ENCODE peak calls at places on chromosomes 11 and 22, in seven cellular contexts. S is CD4-positive, alpha-beta T cell; D is T-helper 2 cell; Y is HCT116; E is NCI-H1092; O is NCI-H2029; A is HuH-7. M is an unnamed sample.

GRCh38 chr11:108938604-108939003 is 273.7 kb downstream of the DDX10 start:
- DNase-seq in S (no peak), D (no peak), Y (no peak), E (no peak), O (no peak), A (no peak), M (no peak)

GRCh38 chr11:46999217-46999616 is 62.7 kb downstream of the CSTPP1 start:
- DNase-seq in S (no peak), D (no peak), Y (no peak), E (no peak), O (no peak), A (no peak), M (no peak)

GRCh38 chr22:42930810-42931420 is 73.8 kb upstream of the ARFGAP3 start:
- DNase-seq in S (no peak), D (no peak), Y (peak; percentile 46), E (no peak), O (peak; percentile 79), A (no peak), M (no peak)

GRCh38 chr11:82634091-82634490 is 99.6 kb downstream of the FAM181B start:
- DNase-seq in S (no peak), D (no peak), Y (no peak), E (no peak), O (no peak), A (no peak), M (no peak)

GRCh38 chr11:60169264-60169915 is 13.5 kb downstream of the MS4A6A start:
- DNase-seq in S (no peak), D (no peak), Y (peak; percentile 27), E (no peak), O (peak; percentile 96), A (no peak), M (no peak)

GRCh38 chr22:26658671-26659478 is 1.5 kb downstream of the MIAT start:
- DNase-seq in S (peak; percentile 33), D (peak; percentile 48), Y (peak; percentile 88), E (peak; percentile 80), O (peak; percentile 94), A (no peak), M (peak; percentile 65)

GRCh38 chr11:131579932-131580387 is 209.5 kb downstream of the NTM start:
- DNase-seq in S (no peak), D (no peak), Y (no peak), E (no peak), O (no peak), A (peak; percentile 26), M (no peak)

GRCh38 chr22:39179841-39180335 is 27.4 kb upstream of the CBX7 start:
- DNase-seq in S (no peak), D (no peak), Y (no peak), E (no peak), O (no peak), A (no peak), M (no peak)

GRCh38 chr22:45880091-45880651 is 96.8 kb downstream of the WNT7B start:
- DNase-seq in S (no peak), D (no peak), Y (no peak), E (no peak), O (no peak), A (no peak), M (no peak)

GRCh38 chr11:96001037-96001436 is 77.1 kb upstream of the MTMR2 start:
- DNase-seq in S (no peak), D (no peak), Y (no peak), E (no peak), O (no peak), A (no peak), M (no peak)

GRCh38 chr22:31561238-31561887 is 65.0 kb downstream of the SFI1 start:
- DNase-seq in S (peak; percentile 24), D (peak; percentile 13), Y (peak; percentile 68), E (peak; percentile 67), O (peak; percentile 85), A (peak; percentile 81), M (peak; percentile 33)

GRCh38 chr22:48566741-48567140 is 1260.9 kb downstream of the BRD1 start:
- DNase-seq in S (no peak), D (no peak), Y (no peak), E (no peak), O (no peak), A (no peak), M (no peak)

GRCh38 chr22:20408891-20409290 is 14.9 kb downstream of the ZNF74 start:
- DNase-seq in S (no peak), D (no peak), Y (no peak), E (no peak), O (no peak), A (no peak), M (no peak)

GRCh38 chr11:32571039-32571438 is 12.6 kb upstream of the EIF3M start:
- DNase-seq in S (no peak), D (no peak), Y (no peak), E (no peak), O (no peak), A (no peak), M (no peak)